ENCODE peak calls at places on chromosomes 13 and 19, in nine cellular contexts. One of them, this sample, is unnamed.
A peak's percentile ranks its signal among the peaks of the same experiment; 100 is the strongest.

GRCh38 chr13:101514100-101514499 is 61.6 kb downstream of the ITGBL1 start:
- DNase-seq in IMR-90: no peak
- DNase-seq in astrocyte of the spinal cord: no peak
- DNase-seq in Peyer's patch: no peak
- DNase-seq in upper lobe of right lung: no peak
- DNase-seq in spleen: no peak
- DNase-seq in upper lobe of left lung: no peak
- DNase-seq in BJ: no peak
- DNase-seq in MCF 10A: no peak
- DNase-seq in this sample: no peak

GRCh38 chr19:54160182-54160811 is 776 bp upstream of the LENG1 start:
- DNase-seq in IMR-90: peak; percentile 57
- DNase-seq in astrocyte of the spinal cord: no peak
- DNase-seq in Peyer's patch: no peak
- DNase-seq in upper lobe of right lung: no peak
- DNase-seq in spleen: peak; percentile 81
- DNase-seq in upper lobe of left lung: no peak
- DNase-seq in BJ: no peak
- DNase-seq in MCF 10A: no peak
- DNase-seq in this sample: no peak

GRCh38 chr13:114124921-114125320 is 7.5 kb downstream of the RASA3 start:
- DNase-seq in IMR-90: peak; percentile 95
- DNase-seq in astrocyte of the spinal cord: peak; percentile 80
- DNase-seq in Peyer's patch: peak; percentile 51
- DNase-seq in upper lobe of right lung: no peak
- DNase-seq in spleen: no peak
- DNase-seq in upper lobe of left lung: no peak
- DNase-seq in BJ: peak; percentile 56
- DNase-seq in MCF 10A: peak; percentile 28
- DNase-seq in this sample: no peak

GRCh38 chr19:50702870-50703829 is 16.5 kb downstream of the SHANK1 start:
- DNase-seq in IMR-90: peak; percentile 50
- DNase-seq in astrocyte of the spinal cord: no peak
- DNase-seq in Peyer's patch: no peak
- DNase-seq in upper lobe of right lung: no peak
- DNase-seq in spleen: peak; percentile 44
- DNase-seq in upper lobe of left lung: peak; percentile 69
- DNase-seq in BJ: no peak
- DNase-seq in MCF 10A: no peak
- DNase-seq in this sample: no peak

GRCh38 chr13:40564342-40564997 is 102.0 kb downstream of the FOXO1 start:
- DNase-seq in IMR-90: no peak
- DNase-seq in astrocyte of the spinal cord: no peak
- DNase-seq in Peyer's patch: no peak
- DNase-seq in upper lobe of right lung: no peak
- DNase-seq in spleen: no peak
- DNase-seq in upper lobe of left lung: no peak
- DNase-seq in BJ: no peak
- DNase-seq in MCF 10A: no peak
- DNase-seq in this sample: no peak

GRCh38 chr19:55687281-55688172 is 12.5 kb downstream of the EPN1 start:
- DNase-seq in IMR-90: no peak
- DNase-seq in astrocyte of the spinal cord: no peak
- DNase-seq in Peyer's patch: no peak
- DNase-seq in upper lobe of right lung: peak; percentile 57
- DNase-seq in spleen: peak; percentile 67
- DNase-seq in upper lobe of left lung: peak; percentile 56
- DNase-seq in BJ: no peak
- DNase-seq in MCF 10A: no peak
- DNase-seq in this sample: peak; percentile 88

GRCh38 chr13:30735025-30735967 is at the start of gene ALOX5AP:
- DNase-seq in IMR-90: no peak
- DNase-seq in astrocyte of the spinal cord: no peak
- DNase-seq in Peyer's patch: peak; percentile 72
- DNase-seq in upper lobe of right lung: no peak
- DNase-seq in spleen: peak; percentile 84
- DNase-seq in upper lobe of left lung: no peak
- DNase-seq in BJ: no peak
- DNase-seq in MCF 10A: no peak
- DNase-seq in this sample: no peak

GRCh38 chr19:42069619-42070293 is at the start of gene GRIK5:
- DNase-seq in IMR-90: no peak
- DNase-seq in astrocyte of the spinal cord: no peak
- DNase-seq in Peyer's patch: no peak
- DNase-seq in upper lobe of right lung: no peak
- DNase-seq in spleen: no peak
- DNase-seq in upper lobe of left lung: peak; percentile 75
- DNase-seq in BJ: no peak
- DNase-seq in MCF 10A: no peak
- DNase-seq in this sample: no peak

GRCh38 chr19:9370747-9371619 is 8.2 kb downstream of the ZNF177 start:
- DNase-seq in IMR-90: no peak
- DNase-seq in astrocyte of the spinal cord: no peak
- DNase-seq in Peyer's patch: no peak
- DNase-seq in upper lobe of right lung: no peak
- DNase-seq in spleen: no peak
- DNase-seq in upper lobe of left lung: no peak
- DNase-seq in BJ: no peak
- DNase-seq in MCF 10A: no peak
- DNase-seq in this sample: no peak

GRCh38 chr13:112734696-112735547 is 45.1 kb downstream of the ATP11A start:
- DNase-seq in IMR-90: peak; percentile 18
- DNase-seq in astrocyte of the spinal cord: no peak
- DNase-seq in Peyer's patch: no peak
- DNase-seq in upper lobe of right lung: peak; percentile 35
- DNase-seq in spleen: peak; percentile 30
- DNase-seq in upper lobe of left lung: no peak
- DNase-seq in BJ: peak; percentile 30
- DNase-seq in MCF 10A: no peak
- DNase-seq in this sample: no peak

GRCh38 chr13:28204690-28205443 is 66.5 kb downstream of the PAN3 start:
- DNase-seq in IMR-90: no peak
- DNase-seq in astrocyte of the spinal cord: no peak
- DNase-seq in Peyer's patch: no peak
- DNase-seq in upper lobe of right lung: no peak
- DNase-seq in spleen: no peak
- DNase-seq in upper lobe of left lung: no peak
- DNase-seq in BJ: no peak
- DNase-seq in MCF 10A: no peak
- DNase-seq in this sample: no peak

DNA sequence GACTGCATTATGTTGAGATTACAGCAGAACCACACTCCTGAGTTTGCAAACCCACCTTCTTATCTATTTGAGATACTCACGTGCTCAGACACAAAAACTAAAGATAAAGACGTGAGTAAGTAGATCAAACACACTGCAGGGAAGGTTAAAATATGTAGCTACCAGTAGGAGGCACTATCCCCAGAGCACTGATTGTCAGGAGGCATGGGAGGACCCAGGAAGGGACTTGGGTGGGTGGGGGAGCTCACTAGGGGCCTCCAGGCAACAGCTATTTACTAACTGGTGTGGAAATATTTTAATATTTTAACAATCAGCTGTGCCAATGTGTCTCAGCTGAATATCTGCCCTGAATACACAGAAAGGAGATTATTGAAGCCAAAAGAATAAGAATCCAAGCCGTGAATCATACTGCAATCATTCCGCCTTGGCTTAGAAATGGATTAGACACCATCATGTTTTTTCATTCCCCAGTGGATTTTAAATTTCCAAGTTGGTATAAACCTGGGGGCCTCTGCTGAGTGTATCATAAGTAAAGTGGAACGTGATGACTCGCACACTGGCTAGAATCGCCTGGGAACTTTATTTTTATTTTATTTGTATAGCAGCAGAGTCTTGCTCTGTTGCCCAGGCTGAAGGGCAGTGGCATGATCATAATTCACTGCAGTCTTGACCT is 73.2 kb upstream of the CACNA1A start:
- DNase-seq in IMR-90: peak; percentile 65
- DNase-seq in astrocyte of the spinal cord: peak; percentile 7
- DNase-seq in Peyer's patch: no peak
- DNase-seq in upper lobe of right lung: no peak
- DNase-seq in spleen: no peak
- DNase-seq in upper lobe of left lung: no peak
- DNase-seq in BJ: peak; percentile 30
- DNase-seq in MCF 10A: no peak
- DNase-seq in this sample: no peak
- TF ChIP-seq CTCF in IMR-90: no peak
- TF ChIP-seq CTCF in astrocyte of the spinal cord: no peak
- TF ChIP-seq CTCF in Peyer's patch: no peak
- TF ChIP-seq CTCF in upper lobe of right lung: no peak
- TF ChIP-seq CTCF in spleen: no peak
- TF ChIP-seq CTCF in upper lobe of left lung: no peak
- TF ChIP-seq CTCF in BJ: no peak
- TF ChIP-seq CTCF in MCF 10A: no peak
- TF ChIP-seq CTCF in this sample: no peak

GRCh38 chr19:347946-348861 is 3.6 kb upstream of the MIER2 start:
- DNase-seq in IMR-90: no peak
- DNase-seq in astrocyte of the spinal cord: no peak
- DNase-seq in Peyer's patch: no peak
- DNase-seq in upper lobe of right lung: no peak
- DNase-seq in spleen: peak; percentile 29
- DNase-seq in upper lobe of left lung: no peak
- DNase-seq in BJ: no peak
- DNase-seq in MCF 10A: no peak
- DNase-seq in this sample: peak; percentile 64
- TF ChIP-seq CTCF in IMR-90: no peak
- TF ChIP-seq CTCF in astrocyte of the spinal cord: no peak
- TF ChIP-seq CTCF in Peyer's patch: no peak
- TF ChIP-seq CTCF in upper lobe of right lung: no peak
- TF ChIP-seq CTCF in spleen: no peak
- TF ChIP-seq CTCF in upper lobe of left lung: no peak
- TF ChIP-seq CTCF in BJ: peak; percentile 19
- TF ChIP-seq CTCF in MCF 10A: no peak
- TF ChIP-seq CTCF in this sample: peak; percentile 19

DNA sequence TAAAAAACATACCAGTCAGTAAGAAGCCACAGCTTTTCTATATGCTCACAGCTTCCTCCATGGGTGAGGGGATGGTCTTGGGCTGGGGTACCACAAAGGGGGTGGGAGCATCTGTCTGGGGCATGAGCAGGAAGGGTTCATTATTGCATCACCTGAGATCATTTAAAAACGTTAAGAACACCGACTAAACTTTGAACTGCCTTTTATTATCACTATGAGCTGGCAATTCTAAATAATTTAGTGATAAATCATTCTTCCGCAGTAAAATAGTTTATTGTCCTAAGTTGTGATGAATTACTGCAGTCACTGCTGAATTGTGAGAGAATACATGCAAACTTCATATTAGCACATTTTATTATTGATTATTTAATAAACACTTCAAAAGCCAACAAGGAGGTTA is 71.6 kb downstream of the KL start:
- DNase-seq in IMR-90: no peak
- DNase-seq in astrocyte of the spinal cord: no peak
- DNase-seq in Peyer's patch: no peak
- DNase-seq in upper lobe of right lung: no peak
- DNase-seq in spleen: no peak
- DNase-seq in upper lobe of left lung: no peak
- DNase-seq in BJ: no peak
- DNase-seq in MCF 10A: no peak
- DNase-seq in this sample: no peak
- TF ChIP-seq CTCF in IMR-90: no peak
- TF ChIP-seq CTCF in astrocyte of the spinal cord: no peak
- TF ChIP-seq CTCF in Peyer's patch: no peak
- TF ChIP-seq CTCF in upper lobe of right lung: no peak
- TF ChIP-seq CTCF in spleen: no peak
- TF ChIP-seq CTCF in upper lobe of left lung: no peak
- TF ChIP-seq CTCF in BJ: no peak
- TF ChIP-seq CTCF in MCF 10A: no peak
- TF ChIP-seq CTCF in this sample: no peak

DNA sequence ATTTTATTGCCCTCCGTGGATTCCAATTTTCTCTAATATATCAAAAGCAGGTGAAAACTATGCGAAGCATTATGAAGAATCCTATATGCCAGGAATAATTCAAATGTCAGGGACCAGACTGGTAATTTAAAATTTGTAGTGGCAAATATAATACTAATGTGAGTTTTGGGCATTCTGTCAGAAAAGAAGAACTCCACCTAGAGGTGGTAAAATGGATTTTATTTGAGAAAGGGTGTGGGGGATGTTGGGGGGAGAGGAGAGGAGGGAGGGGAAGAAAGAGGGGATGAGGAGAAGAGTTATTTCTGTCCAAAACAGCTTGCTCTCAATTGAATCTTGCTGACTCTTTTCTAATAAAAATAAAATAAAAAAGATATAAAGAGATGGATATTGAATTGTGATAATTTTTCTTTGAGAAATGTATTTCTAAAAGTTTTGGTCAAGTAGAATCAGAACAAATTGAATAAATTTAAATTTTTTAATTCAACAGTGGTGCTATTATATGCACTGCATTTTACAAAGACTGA is 929.3 kb upstream of the SLITRK5 start:
- DNase-seq in IMR-90: no peak
- DNase-seq in astrocyte of the spinal cord: peak; percentile 4
- DNase-seq in Peyer's patch: no peak
- DNase-seq in upper lobe of right lung: no peak
- DNase-seq in spleen: no peak
- DNase-seq in upper lobe of left lung: no peak
- DNase-seq in BJ: no peak
- DNase-seq in MCF 10A: no peak
- DNase-seq in this sample: no peak
- TF ChIP-seq CTCF in IMR-90: peak; percentile 5
- TF ChIP-seq CTCF in astrocyte of the spinal cord: peak; percentile 9
- TF ChIP-seq CTCF in Peyer's patch: no peak
- TF ChIP-seq CTCF in upper lobe of right lung: no peak
- TF ChIP-seq CTCF in spleen: no peak
- TF ChIP-seq CTCF in upper lobe of left lung: no peak
- TF ChIP-seq CTCF in BJ: no peak
- TF ChIP-seq CTCF in MCF 10A: no peak
- TF ChIP-seq CTCF in this sample: peak; percentile 46